ENCODE peak calls at places on chromosomes 5 and 9, in seven cellular contexts. U is NCI-H1694; I is iris pigment epithelial cell; F is AML-193; L is foreskin keratinocyte; V is MCF 10A; B is CD8-positive, alpha-beta T cell. E is an unnamed sample.

GRCh38 chr5:54457094-54457531 is 1.6 kb downstream of the HSPB3 start:
- DNase-seq in U (no peak), I (peak; percentile 96), F (no peak), L (peak; percentile 42), V (peak; percentile 60), B (no peak), E (no peak)

GRCh38 chr9:127520941-127521918 is 69.9 kb downstream of the LRSAM1 start:
- DNase-seq in U (no peak), I (peak; percentile 76), F (no peak), L (no peak), V (peak; percentile 71), B (no peak), E (no peak)

GRCh38 chr5:53373420-53374188 is 106.8 kb upstream of the FST start:
- DNase-seq in U (no peak), I (no peak), F (no peak), L (peak; percentile 72), V (no peak), B (no peak), E (no peak)

GRCh38 chr5:74673011-74673790 is 11.8 kb upstream of the HEXB start:
- DNase-seq in U (peak; percentile 39), I (peak; percentile 68), F (peak; percentile 47), L (no peak), V (peak; percentile 54), B (no peak), E (peak; percentile 53)

GRCh38 chr9:136857166-136857565 is 5.0 kb downstream of the MAMDC4 start:
- DNase-seq in U (no peak), I (no peak), F (no peak), L (no peak), V (no peak), B (no peak), E (no peak)

GRCh38 chr5:14269395-14269794 is 126.3 kb downstream of the TRIO start:
- DNase-seq in U (no peak), I (no peak), F (no peak), L (no peak), V (no peak), B (no peak), E (no peak)

GRCh38 chr9:32899181-32899580 is 102.2 kb downstream of the APTX start:
- DNase-seq in U (no peak), I (no peak), F (no peak), L (peak; percentile 23), V (no peak), B (no peak), E (no peak)

GRCh38 chr9:30075451-30076199 is 2308.8 kb upstream of the ACO1 start:
- DNase-seq in U (no peak), I (peak; percentile 1), F (no peak), L (peak; percentile 68), V (peak; percentile 60), B (no peak), E (no peak)

GRCh38 chr9:134434896-134435506 is 108.7 kb downstream of the RXRA start:
- DNase-seq in U (peak; percentile 95), I (peak; percentile 97), F (no peak), L (peak; percentile 44), V (peak; percentile 97), B (no peak), E (peak; percentile 97)

GRCh38 chr5:33885679-33886078 is 6.1 kb downstream of the ADAMTS12 start:
- DNase-seq in U (no peak), I (no peak), F (no peak), L (no peak), V (no peak), B (no peak), E (no peak)

GRCh38 chr5:9156282-9156681 is 389.6 kb downstream of the SEMA5A start:
- DNase-seq in U (no peak), I (peak; percentile 75), F (peak; percentile 12), L (no peak), V (peak; percentile 72), B (no peak), E (no peak)

GRCh38 chr5:50694027-50694590 is 27.7 kb downstream of the PARP8 start:
- DNase-seq in U (no peak), I (no peak), F (peak; percentile 68), L (no peak), V (peak; percentile 18), B (no peak), E (no peak)

GRCh38 chr9:133604214-133604613 is 5.0 kb downstream of the FAM163B start:
- DNase-seq in U (no peak), I (no peak), F (no peak), L (no peak), V (no peak), B (peak; percentile 51), E (peak; percentile 43)

GRCh38 chr5:120446068-120446492 is 18.0 kb upstream of the PRR16 start:
- DNase-seq in U (no peak), I (peak; percentile 95), F (no peak), L (peak; percentile 46), V (peak; percentile 86), B (no peak), E (no peak)

GRCh38 chr5:73367650-73368049 is 80.9 kb downstream of the FOXD1 start:
- DNase-seq in U (no peak), I (peak; percentile 44), F (no peak), L (no peak), V (no peak), B (no peak), E (no peak)

GRCh38 chr5:122129332-122129731 is at the start of gene ZNF474:
- DNase-seq in U (no peak), I (peak; percentile 97), F (no peak), L (peak; percentile 86), V (peak; percentile 92), B (no peak), E (peak; percentile 28)

GRCh38 chr9:97293207-97293721 is 14.2 kb upstream of the CCDC180 start:
- DNase-seq in U (no peak), I (peak; percentile 44), F (no peak), L (no peak), V (peak; percentile 70), B (no peak), E (no peak)

GRCh38 chr9:72443855-72444254 is 77.6 kb upstream of the TMC1 start:
- DNase-seq in U (no peak), I (no peak), F (peak; percentile 72), L (peak; percentile 16), V (no peak), B (no peak), E (no peak)

GRCh38 chr5:91848453-91848852 is 465.3 kb upstream of the ARRDC3 start:
- DNase-seq in U (no peak), I (peak; percentile 88), F (no peak), L (peak; percentile 21), V (peak; percentile 93), B (no peak), E (no peak)

GRCh38 chr5:107218457-107219193 is 452.1 kb downstream of the EFNA5 start:
- DNase-seq in U (no peak), I (peak; percentile 65), F (no peak), L (peak; percentile 58), V (peak; percentile 59), B (no peak), E (no peak)

GRCh38 chr5:4330327-4330726 is 734.7 kb downstream of the IRX1 start:
- DNase-seq in U (no peak), I (no peak), F (no peak), L (no peak), V (no peak), B (no peak), E (no peak)

GRCh38 chr9:113529336-113530009 is 65.9 kb downstream of the RGS3 start:
- DNase-seq in U (no peak), I (no peak), F (no peak), L (no peak), V (no peak), B (no peak), E (no peak)

GRCh38 chr5:128777052-128777451 is 188.2 kb upstream of the SLC27A6 start:
- DNase-seq in U (no peak), I (peak; percentile 36), F (no peak), L (no peak), V (peak; percentile 33), B (no peak), E (no peak)

GRCh38 chr5:181133610-181134231 is 2.8 kb upstream of the OR2V1 start:
- DNase-seq in U (no peak), I (peak; percentile 87), F (no peak), L (peak; percentile 38), V (peak; percentile 95), B (no peak), E (no peak)

GRCh38 chr9:74920944-74921626 is 31.6 kb downstream of the C9orf40 start:
- DNase-seq in U (no peak), I (peak; percentile 4), F (no peak), L (peak; percentile 9), V (peak; percentile 10), B (no peak), E (no peak)

GRCh38 chr5:51646482-51646881 is 263.2 kb downstream of the ISL1 start:
- DNase-seq in U (no peak), I (no peak), F (no peak), L (no peak), V (no peak), B (no peak), E (no peak)

GRCh38 chr9:37430841-37431597 is 8.5 kb downstream of the GRHPR start:
- DNase-seq in U (no peak), I (peak; percentile 21), F (no peak), L (no peak), V (no peak), B (no peak), E (no peak)

GRCh38 chr5:44536650-44537260 is 147.5 kb upstream of the FGF10 start:
- DNase-seq in U (peak; percentile 31), I (peak; percentile 43), F (no peak), L (peak; percentile 2), V (peak; percentile 72), B (no peak), E (peak; percentile 8)

GRCh38 chr5:159451197-159452052 is 121.1 kb upstream of the IL12B start:
- DNase-seq in U (no peak), I (peak; percentile 97), F (no peak), L (peak; percentile 69), V (peak; percentile 97), B (no peak), E (no peak)

GRCh38 chr5:119072496-119072895 is 1.6 kb downstream of the DMXL1 start:
- DNase-seq in U (no peak), I (no peak), F (no peak), L (no peak), V (no peak), B (no peak), E (no peak)

GRCh38 chr5:8828596-8829321 is 717.1 kb downstream of the SEMA5A start:
- DNase-seq in U (no peak), I (peak; percentile 35), F (no peak), L (no peak), V (no peak), B (no peak), E (no peak)

GRCh38 chr5:131622633-131623032 is 12.4 kb downstream of the RAPGEF6 start:
- DNase-seq in U (no peak), I (peak; percentile 45), F (no peak), L (no peak), V (no peak), B (no peak), E (no peak)

GRCh38 chr5:24183941-24184340 is 460.8 kb downstream of the CDH10 start:
- DNase-seq in U (no peak), I (peak; percentile 16), F (no peak), L (no peak), V (no peak), B (no peak), E (no peak)

GRCh38 chr9:110126986-110127864 is 80.7 kb downstream of the C9orf152 start:
- DNase-seq in U (no peak), I (peak; percentile 72), F (no peak), L (no peak), V (no peak), B (no peak), E (no peak)

E was measured in NCI-H2171 treated with DMSO at 0.1 percent for 48 hours.